ENCODE peak calls at places on chromosomes 16 and 17, in four cellular contexts. S is T-helper 9 cell, O is ureter, R is GM04504. D is an unnamed sample.

GRCh38 chr17:81247339-81247990 is 8.3 kb downstream of the NDUFAF8 start:
- DNase-seq in R (no peak), S (no peak), O (no peak), D (no peak)

GRCh38 chr17:19768046-19768782 is 20.1 kb upstream of the ALDH3A1 start:
- DNase-seq in S (no peak), R (no peak), O (no peak), D (no peak)

GRCh38 chr17:37493249-37494027 is 3.7 kb downstream of the DUSP14 start:
- DNase-seq in S (no peak), R (peak; percentile 88), O (no peak), D (peak; percentile 94)

GRCh38 chr16:23903001-23903414 is 67.2 kb downstream of the PRKCB start:
- DNase-seq in O (no peak), S (no peak), R (no peak), D (no peak)

GRCh38 chr17:48757524-48757961 is 29.0 kb upstream of the HOXB13 start:
- DNase-seq in O (no peak), R (peak; percentile 44), S (no peak), D (no peak)

GRCh38 chr17:76076765-76077581 is 2.0 kb upstream of the ZACN start:
- DNase-seq in S (peak; percentile 17), O (no peak), R (no peak), D (no peak)

GRCh38 chr16:27339180-27339579 is 25.4 kb downstream of the IL4R start:
- DNase-seq in S (no peak), R (no peak), O (no peak), D (no peak)

GRCh38 chr17:43599835-43600234 is 53.7 kb upstream of the ETV4 start:
- DNase-seq in O (no peak), S (no peak), R (peak; percentile 65), D (no peak)

GRCh38 chr17:37538991-37539659 is 49.4 kb downstream of the DUSP14 start:
- DNase-seq in R (no peak), S (no peak), O (no peak), D (no peak)

GRCh38 chr17:37239690-37240344 is 136.0 kb upstream of the C17orf78 start:
- DNase-seq in R (no peak), S (no peak), O (no peak), D (no peak)

GRCh38 chr16:23131841-23132576 is 17.2 kb downstream of the USP31 start:
- DNase-seq in O (no peak), R (no peak), S (no peak), D (no peak)

GRCh38 chr17:18950944-18951905 is 740 bp upstream of the SLC5A10 start:
- DNase-seq in S (no peak), O (no peak), R (no peak), D (no peak)

GRCh38 chr16:2157480-2158261 is 2.1 kb downstream of the TRAF7 start:
- DNase-seq in O (no peak), S (no peak), R (no peak), D (no peak)

D was measured in AG04449.